ENCODE peak calls at places on chromosomes 13 and 19, in four cellular contexts. B is Panc1, L is GM23338, C is cardiac muscle cell. H is an unnamed sample. For H3K4me1, the result is how much of the 10 kb centered on the place peaks cover.

GRCh38 chr13:77047649-77048343 is 20.8 kb upstream of the FBXL3 start:
- DNase-seq in B (no peak), C (no peak), L (no peak), H (no peak)

GRCh38 chr19:2083174-2083854 is 12.8 kb downstream of the MOB3A start:
- DNase-seq in B (no peak), L (no peak), C (no peak), H (peak)

GRCh38 chr13:101979825-101980224 is 422.0 kb downstream of the FGF14 start:
- DNase-seq in B (no peak), L (no peak), C (no peak), H (no peak)

GRCh38 chr19:41808663-41809566 is 12.5 kb downstream of the CEACAM3 start:
- DNase-seq in C (no peak), L (no peak), B (no peak), H (no peak)

GRCh38 chr13:89554801-89555200 is 1792.7 kb upstream of the MIR17HG start:
- DNase-seq in C (no peak), L (no peak), B (no peak), H (no peak)

GRCh38 chr13:114073881-114074551 is 58.4 kb downstream of the RASA3 start:
- DNase-seq in L (no peak), B (no peak), C (no peak), H (peak)

GRCh38 chr19:17236831-17237543 is 8.7 kb downstream of the NR2F6 start:
- DNase-seq in L (peak), C (no peak), B (no peak), H (no peak)

GRCh38 chr13:43307921-43308433 is 284.6 kb downstream of the DNAJC15 start:
- DNase-seq in C (peak), L (no peak), B (no peak), H (peak)

GRCh38 chr13:44972956-44973581 is 16.2 kb downstream of the NUFIP1 start:
- DNase-seq in L (peak), B (no peak), C (peak), H (no peak)

GRCh38 chr19:18589380-18590272 is 1.0 kb downstream of the REX1BD start:
- DNase-seq in L (peak), C (peak), B (peak), H (peak)

GRCh38 chr19:9306443-9306842 is 3.2 kb downstream of the ZNF699 start:
- DNase-seq in L (no peak), B (no peak), C (peak), H (no peak)

GRCh38 chr19:13804830-13805683 is 9.8 kb downstream of the ZSWIM4 start:
- DNase-seq in L (peak), C (no peak), B (no peak), H (no peak)

GRCh38 chr13:28473044-28473443 is 21.9 kb downstream of the FLT1 start:
- DNase-seq in C (no peak), B (no peak), L (no peak), H (no peak)

GRCh38 chr19:2312819-2313501 is 5.0 kb upstream of the LINGO3 start:
- DNase-seq in B (no peak), C (no peak), L (peak), H (no peak)

GRCh38 chr19:23817519-23817918 is 58.8 kb upstream of the ZNF681 start:
- DNase-seq in B (no peak), L (peak), C (peak), H (peak)

GRCh38 chr13:38661276-38661675 is 25.6 kb upstream of the FREM2 start:
- DNase-seq in C (peak), L (no peak), B (no peak), H (no peak)

GRCh38 chr13:101267656-101268055 is 148.7 kb downstream of the NALCN start:
- DNase-seq in C (no peak), B (no peak), L (no peak), H (no peak)

GRCh38 chr13:99792079-99792921 is 179.3 kb downstream of the ZIC5 start:
- DNase-seq in B (no peak), L (peak), C (no peak), H (no peak)

GRCh38 chr19:13850910-13851753 is 25.8 kb upstream of the NANOS3 start:
- DNase-seq in C (peak), B (no peak), L (no peak), H (peak)

GRCh38 chr13:112977525-112977924 is 8.5 kb downstream of the MCF2L start:
- DNase-seq in L (no peak), C (no peak), B (no peak), H (no peak)
- H3K4me3 ChIP-seq in L (no peak), C (no peak), B (no peak), H (no peak)

GRCh38 chr13:48159436-48160225 is 64.7 kb upstream of the MED4 start:
- DNase-seq in B (no peak), C (no peak), L (no peak), H (no peak)
- H3K4me1 ChIP-seq in B (under half), C (under half), L (under half), H (under half)

GRCh38 chr13:95438297-95438696 is 114.2 kb upstream of the CLDN10 start:
- DNase-seq in C (peak), L (no peak), B (no peak), H (no peak)
- H3K4me3 ChIP-seq in C (no peak), L (no peak), B (no peak), H (no peak)

DNA sequence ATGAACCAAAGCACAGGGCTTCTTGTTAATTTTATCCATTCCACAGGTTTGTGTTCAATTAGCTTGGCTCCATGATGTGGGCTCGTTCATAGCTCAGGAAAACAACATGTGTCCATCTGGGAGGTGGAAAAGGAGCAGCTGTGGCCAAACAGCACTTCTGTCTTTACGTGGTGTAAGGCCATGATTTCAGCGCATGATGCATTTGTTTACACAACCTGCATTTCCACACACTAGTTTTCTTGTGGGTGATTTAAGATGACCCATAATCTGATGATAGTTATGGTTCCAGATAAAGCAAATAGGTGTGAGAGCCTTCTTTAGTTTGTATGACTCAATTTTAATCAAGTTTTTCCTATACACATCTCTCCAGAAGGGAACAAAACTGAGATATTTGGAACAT is 101.7 kb downstream of the TNFRSF19 start:
- DNase-seq in B (no peak), C (peak), L (no peak), H (no peak)
- H3K4me1 ChIP-seq in B (under half), C (under half), L (under half), H (under half)

GRCh38 chr19:36008336-36008978 is at the start of gene SYNE4:
- DNase-seq in B (no peak), L (peak), C (no peak), H (peak)
- H3K4me3 ChIP-seq in B (peak), L (peak), C (peak), H (peak)

GRCh38 chr13:31905896-31906295 is 125.7 kb upstream of the FRY start:
- DNase-seq in C (no peak), L (peak), B (no peak), H (no peak)

GRCh38 chr13:31901985-31902384 is 129.6 kb upstream of the FRY start:
- DNase-seq in C (no peak), B (no peak), L (no peak), H (no peak)

GRCh38 chr13:31904941-31905824 is 126.4 kb upstream of the FRY start:
- DNase-seq in C (no peak), B (no peak), L (no peak), H (no peak)

GRCh38 chr13:31898383-31899071 is 133.0 kb upstream of the FRY start:
- DNase-seq in B (no peak), C (no peak), L (no peak), H (no peak)

GRCh38 chr13:31903072-31903815 is 128.3 kb upstream of the FRY start:
- DNase-seq in L (no peak), B (no peak), C (no peak), H (no peak)
- H3K4me1 ChIP-seq in L (under half), B (under half), C (under half), H (under half)

GRCh38 chr19:35088514-35088913 is 27.1 kb upstream of the FXYD3 start:
- DNase-seq in B (no peak), C (peak), L (no peak), H (no peak)

GRCh38 chr19:35093430-35093829 is 22.2 kb upstream of the FXYD3 start:
- DNase-seq in B (no peak), L (no peak), C (no peak), H (no peak)

GRCh38 chr19:35089554-35089953 is 26.1 kb upstream of the FXYD3 start:
- DNase-seq in C (no peak), B (no peak), L (no peak), H (no peak)

GRCh38 chr19:35090160-35090794 is 25.3 kb upstream of the FXYD3 start:
- DNase-seq in B (peak), C (peak), L (peak), H (no peak)

DNA sequence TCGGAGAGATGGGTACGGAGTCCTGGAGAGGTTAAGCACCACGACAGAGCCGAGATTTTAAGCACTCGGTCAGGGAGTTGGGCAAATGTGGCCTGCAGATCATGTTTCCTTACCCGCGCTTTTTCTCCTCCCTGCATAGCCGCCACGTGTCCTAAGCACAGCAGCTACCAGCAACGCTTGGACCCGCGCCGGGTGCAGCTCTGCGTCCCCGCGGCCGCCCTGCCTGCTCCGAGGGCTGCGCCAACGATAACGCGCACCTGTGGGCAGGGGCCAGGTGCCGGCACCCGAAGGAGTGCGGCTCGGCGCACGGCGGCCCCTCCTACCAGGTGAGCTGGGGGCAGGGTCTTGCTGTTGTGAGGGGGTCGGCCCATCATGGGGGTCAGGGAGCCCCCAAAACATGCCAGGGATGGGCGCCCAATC is 24.8 kb upstream of the FXYD3 start:
- DNase-seq in L (peak), C (no peak), B (no peak), H (no peak)
- H3K4me3 ChIP-seq in L (peak), C (no peak), B (peak), H (no peak)

H was measured in Peyer's patch.